ENCODE peak calls at places on chromosomes 5 and 9, in eight cellular contexts. P, W, O, Z, R, F, K and B are unnamed samples.

GRCh38 chr5:4901305-4901751 is 238.8 kb upstream of the ADAMTS16 start:
- DNase-seq in P (no peak), W (no peak), O (no peak), Z (no peak), R (no peak), F (no peak), K (no peak), B (no peak)

GRCh38 chr5:41707853-41708603 is 162.2 kb downstream of the OXCT1 start:
- DNase-seq in P (peak), W (no peak), O (peak), Z (peak), R (peak), F (no peak), K (no peak), B (no peak)

GRCh38 chr9:130173462-130173876 is 1.3 kb downstream of the NCS1 start:
- DNase-seq in P (no peak), W (no peak), O (no peak), Z (no peak), R (peak), F (no peak), K (no peak), B (no peak)

GRCh38 chr9:17938256-17938655 is 359.4 kb downstream of the SH3GL2 start:
- DNase-seq in P (no peak), W (no peak), O (no peak), Z (no peak), R (no peak), F (no peak), K (no peak), B (no peak)

GRCh38 chr9:71552480-71552879 is 215.8 kb downstream of the CEMIP2 start:
- DNase-seq in P (no peak), W (peak), O (peak), Z (no peak), R (no peak), F (no peak), K (no peak), B (no peak)

GRCh38 chr9:98852463-98852735 is 44.9 kb downstream of the GALNT12 start:
- DNase-seq in P (no peak), W (no peak), O (no peak), Z (no peak), R (no peak), F (no peak), K (no peak), B (no peak)

GRCh38 chr5:13566903-13567339 is 377.6 kb downstream of the DNAH5 start:
- DNase-seq in P (peak), W (no peak), O (no peak), Z (peak), R (peak), F (no peak), K (no peak), B (no peak)

GRCh38 chr5:71528206-71528605 is 58.9 kb upstream of the MCCC2 start:
- DNase-seq in P (peak), W (no peak), O (no peak), Z (peak), R (peak), F (no peak), K (no peak), B (no peak)

GRCh38 chr9:127187231-127187956 is 65.0 kb upstream of the ANGPTL2 start:
- DNase-seq in P (peak), W (peak), O (peak), Z (peak), R (peak), F (peak), K (peak), B (no peak)

GRCh38 chr9:2157277-2158105 is 142.3 kb downstream of the SMARCA2 start:
- DNase-seq in P (peak), W (peak), O (peak), Z (peak), R (peak), F (no peak), K (no peak), B (no peak)

GRCh38 chr5:112549605-112550161 is 130.6 kb upstream of the EPB41L4A start:
- DNase-seq in P (no peak), W (no peak), O (no peak), Z (no peak), R (no peak), F (no peak), K (no peak), B (no peak)

GRCh38 chr5:112682621-112683061 is 55.0 kb upstream of the APC start:
- DNase-seq in P (peak), W (no peak), O (no peak), Z (peak), R (peak), F (no peak), K (no peak), B (no peak)

GRCh38 chr5:82623094-82623514 is 344.9 kb upstream of the RPS23 start:
- DNase-seq in P (no peak), W (no peak), O (no peak), Z (no peak), R (no peak), F (no peak), K (no peak), B (no peak)

GRCh38 chr5:55454282-55454681 is 80.5 kb downstream of the PLPP1 start:
- DNase-seq in P (no peak), W (no peak), O (no peak), Z (no peak), R (no peak), F (no peak), K (no peak), B (no peak)

GRCh38 chr5:53429706-53430105 is 50.7 kb upstream of the FST start:
- DNase-seq in P (peak), W (no peak), O (no peak), Z (peak), R (peak), F (no peak), K (no peak), B (no peak)

GRCh38 chr5:175816348-175816747 is 55.0 kb upstream of the CPLX2 start:
- DNase-seq in P (no peak), W (no peak), O (no peak), Z (no peak), R (no peak), F (no peak), K (peak), B (no peak)

GRCh38 chr9:125655691-125656410 is 51.2 kb downstream of the MAPKAP1 start:
- DNase-seq in P (no peak), W (no peak), O (peak), Z (peak), R (peak), F (no peak), K (no peak), B (no peak)

GRCh38 chr9:70250221-70250620 is 8.6 kb upstream of the SMC5 start:
- DNase-seq in P (no peak), W (no peak), O (no peak), Z (no peak), R (no peak), F (no peak), K (no peak), B (no peak)

GRCh38 chr5:180802325-180803180 is at the start of gene MGAT1:
- DNase-seq in P (peak), W (peak), O (peak), Z (peak), R (peak), F (peak), K (peak), B (peak)

GRCh38 chr5:111689576-111689975 is 67.4 kb downstream of the NREP start:
- DNase-seq in P (no peak), W (no peak), O (no peak), Z (no peak), R (no peak), F (no peak), K (no peak), B (no peak)

GRCh38 chr5:78534148-78535009 is 114.2 kb downstream of the LHFPL2 start:
- DNase-seq in P (no peak), W (peak), O (no peak), Z (peak), R (peak), F (peak), K (peak), B (no peak)

GRCh38 chr9:132832171-132832570 is 45.9 kb downstream of the AK8 start:
- DNase-seq in P (no peak), W (no peak), O (no peak), Z (no peak), R (no peak), F (no peak), K (peak), B (no peak)

GRCh38 chr9:27227192-27227591 is 69.8 kb downstream of the EQTN start:
- DNase-seq in P (peak), W (no peak), O (no peak), Z (no peak), R (peak), F (no peak), K (no peak), B (no peak)

GRCh38 chr5:180808461-180809000 is 5.9 kb upstream of the MGAT1 start:
- DNase-seq in P (no peak), W (peak), O (no peak), Z (no peak), R (no peak), F (no peak), K (no peak), B (no peak)

GRCh38 chr5:143001764-143002351 is 231.7 kb downstream of the ARHGAP26 start:
- DNase-seq in P (peak), W (no peak), O (no peak), Z (peak), R (peak), F (no peak), K (no peak), B (no peak)

GRCh38 chr5:127555826-127556225 is 38.4 kb downstream of the PRRC1 start:
- DNase-seq in P (peak), W (no peak), O (no peak), Z (peak), R (no peak), F (no peak), K (no peak), B (no peak)

GRCh38 chr5:103589416-103590175 is 27.0 kb upstream of the NUDT12 start:
- DNase-seq in P (no peak), W (no peak), O (no peak), Z (peak), R (peak), F (no peak), K (no peak), B (no peak)

GRCh38 chr9:77514886-77515711 is 133.0 kb downstream of the GNA14 start:
- DNase-seq in P (peak), W (no peak), O (no peak), Z (peak), R (no peak), F (peak), K (no peak), B (no peak)

GRCh38 chr9:35923927-35924763 is 14.9 kb downstream of the SPAAR start:
- DNase-seq in P (peak), W (no peak), O (no peak), Z (peak), R (peak), F (peak), K (no peak), B (no peak)

GRCh38 chr9:118362596-118362995 is 658.4 kb downstream of the TLR4 start:
- DNase-seq in P (no peak), W (no peak), O (no peak), Z (peak), R (no peak), F (no peak), K (no peak), B (no peak)

GRCh38 chr5:149141224-149141956 is at the start of gene ABLIM3:
- DNase-seq in P (peak), W (peak), O (peak), Z (no peak), R (peak), F (peak), K (peak), B (no peak)

GRCh38 chr9:128142596-128142995 is 6.7 kb upstream of the LCN2 start:
- DNase-seq in P (no peak), W (no peak), O (no peak), Z (no peak), R (no peak), F (no peak), K (peak), B (no peak)

GRCh38 chr5:132251220-132251725 is 6.2 kb upstream of the PDLIM4 start:
- DNase-seq in P (no peak), W (no peak), O (no peak), Z (peak), R (peak), F (no peak), K (peak), B (no peak)

GRCh38 chr9:98926016-98926415 is 17.7 kb upstream of the COL15A1 start:
- DNase-seq in P (no peak), W (no peak), O (no peak), Z (peak), R (peak), F (no peak), K (no peak), B (no peak)

GRCh38 chr5:181160144-181160754 is 12.9 kb downstream of the OR2V2 start:
- DNase-seq in P (peak), W (no peak), O (peak), Z (peak), R (peak), F (peak), K (peak), B (peak)

GRCh38 chr5:34011521-34011920 is 3.7 kb upstream of the AMACR start:
- DNase-seq in P (no peak), W (no peak), O (no peak), Z (peak), R (peak), F (no peak), K (no peak), B (no peak)

DNA sequence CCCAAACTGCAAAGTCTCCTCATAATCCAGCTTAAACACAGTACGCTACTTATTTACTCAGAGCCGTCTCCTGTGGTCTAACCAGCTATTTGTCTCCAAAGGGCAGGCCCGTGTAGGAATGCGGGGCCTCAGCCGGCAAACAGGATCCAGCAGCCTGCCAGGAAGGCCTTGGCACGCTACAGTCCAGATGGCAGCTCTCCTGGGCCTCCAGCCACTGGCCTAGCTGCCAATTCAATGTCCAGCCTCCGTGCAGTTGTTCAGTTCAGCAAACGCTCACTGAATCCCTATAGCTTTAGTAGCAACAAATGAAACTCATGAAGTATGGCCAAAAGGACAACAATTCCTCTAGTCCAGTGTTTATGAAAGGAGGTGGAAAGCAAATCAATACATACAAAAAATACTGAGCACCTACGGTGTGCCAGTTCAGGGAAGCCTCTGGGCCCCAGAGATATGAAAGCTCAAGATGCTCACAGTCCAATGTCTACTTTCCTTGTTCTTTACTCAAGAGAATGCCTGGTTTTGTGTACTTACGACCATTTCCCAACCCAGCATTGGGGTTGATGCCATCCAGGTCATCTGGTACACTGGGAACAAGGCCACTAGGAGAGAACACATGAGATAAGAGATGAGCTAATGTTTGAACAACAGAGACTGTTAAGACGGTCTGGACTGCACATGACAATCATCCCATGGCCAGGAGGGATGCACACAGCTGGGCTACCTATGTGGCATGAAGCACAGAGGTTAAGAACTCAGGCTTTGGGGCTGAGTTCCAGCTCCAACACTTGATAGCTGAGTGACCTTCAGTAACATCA is 8.3 kb downstream of the CDK5RAP2 start:
- DNase-seq in P (no peak), W (no peak), O (no peak), Z (peak), R (peak), F (no peak), K (peak), B (no peak)
- H3K4me3 ChIP-seq in P (no peak), W (no peak), O (no peak), Z (no peak), R (no peak), F (no peak), K (no peak), B (no peak)

GRCh38 chr5:107951322-107951721 is 280.6 kb upstream of the EFNA5 start:
- DNase-seq in P (no peak), W (no peak), O (no peak), Z (no peak), R (no peak), F (no peak), K (no peak), B (no peak)
- H3K4me3 ChIP-seq in P (no peak), W (no peak), O (no peak), Z (no peak), R (no peak), F (no peak), K (no peak), B (no peak)

DNA sequence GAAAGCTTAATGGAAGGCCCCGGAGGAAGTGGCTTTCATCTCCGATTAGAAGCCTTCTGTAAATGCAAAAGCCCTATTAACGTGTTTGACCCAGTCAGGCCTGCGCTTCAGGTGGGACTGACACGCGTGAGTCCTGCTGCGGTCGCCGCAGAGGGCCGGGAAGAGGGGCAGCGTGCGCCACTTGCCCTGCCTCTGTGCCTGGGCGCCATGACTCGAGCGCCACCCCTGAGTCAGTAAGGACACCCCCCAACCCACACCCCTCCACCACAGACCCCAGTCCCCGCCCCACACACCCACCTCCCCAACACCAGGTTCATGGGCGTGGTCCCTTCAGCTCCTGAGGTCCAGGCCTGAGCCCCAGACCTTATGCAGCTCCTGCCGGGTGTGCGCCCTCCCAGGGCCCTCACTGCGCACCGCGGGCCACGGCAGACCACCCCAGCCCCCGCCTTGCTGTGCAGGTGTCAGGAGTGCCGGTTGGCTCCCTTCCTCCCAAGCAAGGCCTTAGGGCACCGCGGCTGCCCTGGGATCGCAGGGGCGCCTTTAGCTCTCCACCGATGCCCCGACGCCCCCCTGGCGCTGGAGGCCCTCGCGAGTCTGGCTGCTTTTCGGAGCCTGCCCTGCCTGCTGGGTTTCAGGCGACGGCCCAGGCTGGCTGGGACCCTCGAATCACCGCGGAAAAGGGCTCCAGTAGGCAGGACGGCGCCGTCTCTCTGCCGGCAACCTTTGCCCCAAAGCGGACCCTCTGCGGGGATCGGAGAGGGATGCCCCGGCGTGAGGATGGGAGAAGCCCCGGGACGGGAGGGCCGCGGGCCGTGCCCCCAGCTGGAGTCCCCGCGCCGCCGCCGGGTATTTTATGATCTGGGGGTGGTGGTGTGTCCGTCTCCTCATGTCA is 625 bp upstream of the OLFM1 start:
- DNase-seq in P (no peak), W (peak), O (no peak), Z (no peak), R (no peak), F (no peak), K (peak), B (no peak)
- H3K4me3 ChIP-seq in P (no peak), W (peak), O (peak), Z (no peak), R (no peak), F (peak), K (peak), B (no peak)

DNA sequence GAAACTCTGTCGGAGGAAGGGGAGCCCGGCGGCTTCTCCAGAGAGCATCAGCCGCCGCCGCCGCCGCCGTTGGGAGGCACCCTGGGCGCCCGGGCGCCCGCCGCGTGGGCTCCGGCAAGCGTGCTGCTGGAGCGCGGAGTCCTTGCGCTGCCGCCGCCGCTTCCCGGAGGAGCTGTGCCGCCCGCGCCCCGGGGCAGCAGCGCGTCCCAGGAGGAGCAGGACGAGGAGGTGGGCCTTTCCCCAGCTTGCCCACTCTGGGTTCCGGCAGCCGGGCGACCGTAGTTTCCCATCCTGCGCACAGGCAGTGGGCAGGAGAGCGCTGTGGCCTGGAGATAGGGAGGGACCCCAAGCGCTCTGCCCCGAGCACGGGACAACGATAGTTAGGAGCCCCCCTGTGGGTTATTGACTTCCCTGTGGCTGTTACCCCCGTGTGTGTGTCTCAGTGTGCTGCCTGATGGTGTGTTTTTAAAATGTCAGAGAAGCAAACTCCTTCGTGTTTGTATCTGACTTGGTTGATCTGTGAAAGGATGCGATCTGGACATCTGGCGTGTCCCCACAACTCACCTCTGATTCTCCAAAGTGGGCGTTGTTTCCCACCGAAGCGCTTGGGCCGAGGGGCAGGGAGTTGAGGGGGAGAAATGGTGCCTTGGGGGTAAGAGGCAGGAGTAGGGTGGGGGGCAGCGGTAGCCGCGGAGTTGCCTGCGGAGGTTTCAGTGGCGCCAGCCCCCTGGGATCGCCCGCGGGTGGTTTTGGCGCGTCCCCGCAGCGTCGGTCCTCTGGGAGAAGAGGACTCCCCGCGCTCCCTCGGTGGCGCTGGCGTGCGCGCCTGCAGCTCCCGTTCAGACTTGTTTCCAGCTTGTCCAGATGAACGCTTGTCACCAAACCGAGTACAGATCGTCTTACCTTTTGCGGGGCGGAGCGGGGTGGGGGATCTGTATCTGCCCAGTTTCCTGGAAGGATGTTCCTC is 881 bp downstream of the MAST4 start:
- DNase-seq in P (no peak), W (peak), O (peak), Z (peak), R (no peak), F (peak), K (peak), B (no peak)
- H3K4me3 ChIP-seq in P (peak), W (peak), O (peak), Z (peak), R (peak), F (peak), K (peak), B (peak)

DNA sequence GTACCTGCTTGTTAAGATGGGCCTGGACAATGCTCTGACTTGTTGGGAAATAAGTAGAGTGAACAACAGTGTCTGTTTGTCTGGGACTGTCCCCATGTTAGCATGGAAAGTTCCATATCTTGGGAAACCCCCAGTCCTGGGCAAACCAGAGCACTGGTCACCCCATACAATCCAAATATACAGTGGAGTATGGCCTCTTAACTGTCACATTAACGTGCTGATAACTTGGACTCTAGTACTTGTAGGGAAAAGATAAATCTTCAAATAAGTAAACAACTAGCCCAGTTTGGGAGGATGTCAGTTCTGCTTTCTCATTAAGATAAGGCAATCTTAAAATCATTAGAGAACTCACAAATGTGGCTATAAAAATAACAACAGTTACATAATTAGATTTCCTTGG is 47.6 kb upstream of the JAK2 start:
- DNase-seq in P (no peak), W (no peak), O (no peak), Z (no peak), R (no peak), F (no peak), K (no peak), B (no peak)
- H3K4me3 ChIP-seq in P (no peak), W (no peak), O (no peak), Z (no peak), R (no peak), F (no peak), K (no peak), B (no peak)